ENCODE peak calls at places on chromosomes 2 and 18, in four cellular contexts. One of them, this sample, is unnamed.

GRCh38 chr18:59140287-59140885 is 702 bp downstream of the SEC11C start:
- DNase-seq in HL-60: peak
- DNase-seq in K562: peak
- DNase-seq in GM12878: no peak
- DNase-seq in this sample: no peak

GRCh38 chr2:219551412-219551811 is 7.6 kb downstream of the TMEM198 start:
- DNase-seq in HL-60: no peak
- DNase-seq in K562: peak
- DNase-seq in GM12878: no peak
- DNase-seq in this sample: no peak

GRCh38 chr2:196823750-196824149 is 14.6 kb upstream of the C2orf66 start:
- DNase-seq in HL-60: no peak
- DNase-seq in K562: no peak
- DNase-seq in GM12878: no peak
- DNase-seq in this sample: no peak

GRCh38 chr2:135994281-135994680 is 8.9 kb upstream of the DARS1 start:
- DNase-seq in HL-60: no peak
- DNase-seq in K562: no peak
- DNase-seq in GM12878: no peak
- DNase-seq in this sample: no peak

GRCh38 chr2:240877460-240878340 is 9.1 kb downstream of the AGXT start:
- DNase-seq in HL-60: no peak
- DNase-seq in K562: no peak
- DNase-seq in GM12878: no peak
- DNase-seq in this sample: no peak

GRCh38 chr2:164700390-164700789 is 79.1 kb upstream of the GRB14 start:
- DNase-seq in HL-60: no peak
- DNase-seq in K562: no peak
- DNase-seq in GM12878: no peak
- DNase-seq in this sample: no peak

GRCh38 chr18:37539236-37539635 is 26.4 kb downstream of the CELF4 start:
- DNase-seq in HL-60: no peak
- DNase-seq in K562: no peak
- DNase-seq in GM12878: no peak
- DNase-seq in this sample: no peak

GRCh38 chr2:128727914-128728313 is 409.2 kb upstream of the HS6ST1 start:
- DNase-seq in HL-60: peak
- DNase-seq in K562: no peak
- DNase-seq in GM12878: no peak
- DNase-seq in this sample: no peak

GRCh38 chr18:7417742-7418141 is 149.4 kb upstream of the PTPRM start:
- DNase-seq in HL-60: no peak
- DNase-seq in K562: no peak
- DNase-seq in GM12878: no peak
- DNase-seq in this sample: no peak

GRCh38 chr2:145546091-145546490 is 1026.2 kb upstream of the ZEB2 start:
- DNase-seq in HL-60: no peak
- DNase-seq in K562: no peak
- DNase-seq in GM12878: no peak
- DNase-seq in this sample: no peak

GRCh38 chr2:109030870-109031480 is 42.0 kb upstream of the EDAR start:
- DNase-seq in HL-60: no peak
- DNase-seq in K562: no peak
- DNase-seq in GM12878: no peak
- DNase-seq in this sample: no peak

GRCh38 chr2:64650722-64651338 is 2.9 kb downstream of the SERTAD2 start:
- DNase-seq in HL-60: no peak
- DNase-seq in K562: no peak
- DNase-seq in GM12878: no peak
- DNase-seq in this sample: no peak

GRCh38 chr18:172361-172760 is 14.0 kb downstream of the USP14 start:
- DNase-seq in HL-60: no peak
- DNase-seq in K562: no peak
- DNase-seq in GM12878: no peak
- DNase-seq in this sample: no peak

GRCh38 chr2:163341426-163341825 is 394.4 kb downstream of the FIGN start:
- DNase-seq in HL-60: no peak
- DNase-seq in K562: no peak
- DNase-seq in GM12878: no peak
- DNase-seq in this sample: no peak

GRCh38 chr2:138486347-138487198 is 15.0 kb upstream of the SPOPL start:
- DNase-seq in HL-60: no peak
- DNase-seq in K562: no peak
- DNase-seq in GM12878: no peak
- DNase-seq in this sample: no peak

GRCh38 chr2:166881177-166881576 is 7.1 kb upstream of the XIRP2 start:
- DNase-seq in HL-60: no peak
- DNase-seq in K562: no peak
- DNase-seq in GM12878: no peak
- DNase-seq in this sample: no peak

GRCh38 chr2:69685321-69686048 is 41.9 kb upstream of the AAK1 start:
- DNase-seq in HL-60: no peak
- DNase-seq in K562: no peak
- DNase-seq in GM12878: no peak
- DNase-seq in this sample: no peak

GRCh38 chr18:73408434-73408833 is 540.6 kb upstream of the NETO1 start:
- DNase-seq in HL-60: no peak
- DNase-seq in K562: no peak
- DNase-seq in GM12878: no peak
- DNase-seq in this sample: no peak

GRCh38 chr2:16908671-16909070 is 243.0 kb upstream of the CYRIA start:
- DNase-seq in HL-60: no peak
- DNase-seq in K562: no peak
- DNase-seq in GM12878: no peak
- DNase-seq in this sample: no peak

GRCh38 chr2:112004246-112004645 is 50.8 kb upstream of the TMEM87B start:
- DNase-seq in HL-60: peak
- DNase-seq in K562: no peak
- DNase-seq in GM12878: peak
- DNase-seq in this sample: peak

GRCh38 chr2:198383392-198383791 is 579.0 kb downstream of the PLCL1 start:
- DNase-seq in HL-60: no peak
- DNase-seq in K562: no peak
- DNase-seq in GM12878: no peak
- DNase-seq in this sample: no peak

GRCh38 chr2:75698928-75699327 is 11.8 kb downstream of the GCFC2 start:
- DNase-seq in HL-60: no peak
- DNase-seq in K562: no peak
- DNase-seq in GM12878: no peak
- DNase-seq in this sample: no peak

GRCh38 chr18:37666986-37667385 is 101.4 kb upstream of the CELF4 start:
- DNase-seq in HL-60: no peak
- DNase-seq in K562: no peak
- DNase-seq in GM12878: no peak
- DNase-seq in this sample: no peak

GRCh38 chr2:66198873-66199272 is 236.1 kb upstream of the MEIS1 start:
- DNase-seq in HL-60: no peak
- DNase-seq in K562: no peak
- DNase-seq in GM12878: no peak
- DNase-seq in this sample: no peak

GRCh38 chr2:127586136-127586535 is 50.7 kb downstream of the MYO7B start:
- DNase-seq in HL-60: no peak
- DNase-seq in K562: no peak
- DNase-seq in GM12878: no peak
- DNase-seq in this sample: no peak

GRCh38 chr2:127584047-127584446 is 48.6 kb downstream of the MYO7B start:
- DNase-seq in HL-60: no peak
- DNase-seq in K562: no peak
- DNase-seq in GM12878: no peak
- DNase-seq in this sample: no peak

GRCh38 chr2:127585270-127585807 is 49.9 kb downstream of the MYO7B start:
- DNase-seq in HL-60: no peak
- DNase-seq in K562: no peak
- DNase-seq in GM12878: no peak
- DNase-seq in this sample: no peak

GRCh38 chr2:127582863-127583861 is 47.7 kb downstream of the MYO7B start:
- DNase-seq in HL-60: no peak
- DNase-seq in K562: no peak
- DNase-seq in GM12878: no peak
- DNase-seq in this sample: no peak

DNA sequence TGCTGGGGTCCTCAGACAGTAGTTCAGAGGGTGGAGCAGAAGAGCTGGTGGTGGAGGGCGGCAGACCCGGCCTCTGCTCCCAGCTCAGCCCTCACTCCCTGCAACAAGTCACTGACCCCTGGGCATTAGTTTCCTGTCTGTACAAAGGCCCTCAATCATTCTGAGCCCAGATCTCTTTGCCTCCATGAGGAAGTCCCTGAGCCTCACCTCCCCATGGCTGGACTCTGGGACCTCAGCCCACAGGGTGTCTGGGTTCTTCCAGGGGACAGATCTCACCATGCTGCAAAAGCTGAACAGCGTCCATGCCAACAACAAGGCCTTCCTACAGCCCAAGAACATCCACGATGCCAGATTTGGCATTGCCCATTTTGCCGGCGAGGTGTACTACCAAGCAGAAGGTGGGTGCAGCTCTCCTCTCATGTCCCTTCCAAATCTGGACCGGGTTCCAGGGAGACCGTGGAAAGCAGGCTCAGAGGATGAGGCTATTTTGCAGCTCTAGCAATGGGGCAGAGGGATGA is 49.1 kb downstream of the MYO7B start:
- DNase-seq in HL-60: no peak
- DNase-seq in K562: no peak
- DNase-seq in GM12878: no peak
- DNase-seq in this sample: no peak
- TF ChIP-seq SPI1 in HL-60: no peak
- TF ChIP-seq SPI1 in K562: no peak
- TF ChIP-seq SPI1 in GM12878: no peak
- TF ChIP-seq SPI1 in this sample: no peak

GRCh38 chr2:143397886-143398614 is 268.8 kb downstream of the ARHGAP15 start:
- DNase-seq in HL-60: no peak
- DNase-seq in K562: no peak
- DNase-seq in GM12878: peak
- DNase-seq in this sample: no peak

GRCh38 chr2:143399679-143400078 is 270.5 kb downstream of the ARHGAP15 start:
- DNase-seq in HL-60: no peak
- DNase-seq in K562: no peak
- DNase-seq in GM12878: no peak
- DNase-seq in this sample: no peak

GRCh38 chr2:143402462-143402861 is 273.2 kb downstream of the ARHGAP15 start:
- DNase-seq in HL-60: no peak
- DNase-seq in K562: no peak
- DNase-seq in GM12878: no peak
- DNase-seq in this sample: no peak

DNA sequence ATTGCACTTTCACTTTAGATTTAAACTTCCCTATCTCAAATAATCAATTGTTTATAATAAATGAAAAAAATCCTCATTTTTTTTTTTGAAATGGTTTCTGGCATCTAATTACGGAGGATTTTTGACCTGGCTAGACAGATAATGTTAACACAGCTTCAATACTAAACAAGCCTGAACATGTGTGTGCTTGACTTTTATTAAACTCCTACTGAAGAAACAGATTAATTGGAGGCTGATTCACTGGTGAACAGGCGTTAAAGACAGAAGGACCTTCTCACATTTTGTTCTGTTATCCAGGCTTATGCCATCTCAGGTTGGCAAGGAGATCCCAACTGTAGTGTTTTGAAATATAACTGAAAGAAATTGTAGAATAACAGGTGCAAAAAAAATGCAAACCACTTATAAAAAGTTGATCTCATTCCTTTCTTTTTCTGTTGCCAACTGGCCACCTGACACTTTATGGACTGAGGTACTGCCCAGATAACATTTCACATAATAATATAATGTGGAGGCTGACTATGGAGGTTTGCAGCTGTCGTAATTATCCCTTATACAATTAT is 269.6 kb downstream of the ARHGAP15 start:
- DNase-seq in HL-60: no peak
- DNase-seq in K562: no peak
- DNase-seq in GM12878: no peak
- DNase-seq in this sample: no peak
- TF ChIP-seq SPI1 in HL-60: no peak
- TF ChIP-seq SPI1 in K562: no peak
- TF ChIP-seq SPI1 in GM12878: no peak
- TF ChIP-seq SPI1 in this sample: no peak

GRCh38 chr2:45180784-45181183 is 171.5 kb upstream of the SIX2 start:
- DNase-seq in HL-60: no peak
- DNase-seq in K562: no peak
- DNase-seq in GM12878: no peak
- DNase-seq in this sample: no peak

GRCh38 chr2:45180033-45180746 is 170.9 kb upstream of the SIX2 start:
- DNase-seq in HL-60: no peak
- DNase-seq in K562: no peak
- DNase-seq in GM12878: no peak
- DNase-seq in this sample: no peak

GRCh38 chr2:45178854-45179253 is 169.6 kb upstream of the SIX2 start:
- DNase-seq in HL-60: no peak
- DNase-seq in K562: no peak
- DNase-seq in GM12878: no peak
- DNase-seq in this sample: no peak

GRCh38 chr2:45184606-45185005 is 175.4 kb upstream of the SIX2 start:
- DNase-seq in HL-60: no peak
- DNase-seq in K562: no peak
- DNase-seq in GM12878: no peak
- DNase-seq in this sample: no peak

GRCh38 chr2:45182667-45183620 is 173.7 kb upstream of the SIX2 start:
- DNase-seq in HL-60: no peak
- DNase-seq in K562: no peak
- DNase-seq in GM12878: no peak
- DNase-seq in this sample: no peak
- TF ChIP-seq SPI1 in HL-60: no peak
- TF ChIP-seq SPI1 in K562: no peak
- TF ChIP-seq SPI1 in GM12878: no peak
- TF ChIP-seq SPI1 in this sample: no peak

GRCh38 chr18:4256786-4257417 is 198.2 kb downstream of the DLGAP1 start:
- DNase-seq in HL-60: no peak
- DNase-seq in K562: no peak
- DNase-seq in GM12878: no peak
- DNase-seq in this sample: no peak

GRCh38 chr18:4264347-4264791 is 190.7 kb downstream of the DLGAP1 start:
- DNase-seq in HL-60: no peak
- DNase-seq in K562: no peak
- DNase-seq in GM12878: no peak
- DNase-seq in this sample: no peak

GRCh38 chr18:4254840-4255239 is 200.3 kb downstream of the DLGAP1 start:
- DNase-seq in HL-60: no peak
- DNase-seq in K562: no peak
- DNase-seq in GM12878: no peak
- DNase-seq in this sample: no peak

DNA sequence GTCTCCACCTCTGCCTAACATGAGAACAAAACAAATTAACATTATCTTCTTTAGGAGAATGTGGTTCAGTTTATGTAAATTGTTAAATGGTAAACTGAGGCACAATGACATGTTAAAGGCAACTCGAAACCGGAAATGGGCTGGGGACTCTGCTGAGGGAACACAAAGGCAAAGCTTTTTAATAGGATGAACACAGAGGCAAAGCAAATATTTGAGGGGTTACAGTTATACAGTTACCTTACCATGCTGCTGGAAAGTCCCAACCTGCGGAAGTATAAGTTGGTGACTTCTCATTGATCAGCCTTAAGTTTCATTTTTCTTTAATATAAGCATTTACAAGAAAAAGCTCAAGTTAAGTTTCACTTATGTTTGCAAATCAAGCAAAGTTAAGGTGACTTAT is 195.0 kb downstream of the DLGAP1 start:
- DNase-seq in HL-60: no peak
- DNase-seq in K562: no peak
- DNase-seq in GM12878: no peak
- DNase-seq in this sample: no peak
- TF ChIP-seq SPI1 in HL-60: no peak
- TF ChIP-seq SPI1 in K562: no peak
- TF ChIP-seq SPI1 in GM12878: no peak
- TF ChIP-seq SPI1 in this sample: no peak

This sample was measured in GM12891.